ENCODE peak calls at places on chromosomes 12 and 14, in seven cellular contexts. One of them, this sample, is unnamed.

GRCh38 chr12:75048763-75049162 is 160.9 kb downstream of the KCNC2 start:
- DNase-seq in HepG2: no peak
- DNase-seq in non-pigmented ciliary epithelial cell: no peak
- DNase-seq in AG04450: no peak
- DNase-seq in Right ventricle myocardium superior: no peak
- DNase-seq in activated T-cell treated with anti-CD3 and anti-CD28 coated beads for 48 hours: no peak
- DNase-seq in adrenal gland: no peak
- DNase-seq in this sample: no peak

GRCh38 chr12:40622246-40622838 is 69.9 kb upstream of the CNTN1 start:
- DNase-seq in non-pigmented ciliary epithelial cell: peak
- DNase-seq in activated T-cell treated with anti-CD3 and anti-CD28 coated beads for 48 hours: peak
- DNase-seq in HepG2: peak
- DNase-seq in adrenal gland: peak
- DNase-seq in Right ventricle myocardium superior: no peak
- DNase-seq in AG04450: no peak
- DNase-seq in this sample: peak

GRCh38 chr12:124550123-124551089 is 17.0 kb downstream of the NCOR2 start:
- DNase-seq in HepG2: no peak
- DNase-seq in activated T-cell treated with anti-CD3 and anti-CD28 coated beads for 48 hours: no peak
- DNase-seq in AG04450: no peak
- DNase-seq in Right ventricle myocardium superior: no peak
- DNase-seq in adrenal gland: no peak
- DNase-seq in non-pigmented ciliary epithelial cell: no peak
- DNase-seq in this sample: no peak

GRCh38 chr12:108232565-108232964 is 103.5 kb downstream of the WSCD2 start:
- DNase-seq in HepG2: no peak
- DNase-seq in non-pigmented ciliary epithelial cell: no peak
- DNase-seq in adrenal gland: no peak
- DNase-seq in activated T-cell treated with anti-CD3 and anti-CD28 coated beads for 48 hours: no peak
- DNase-seq in Right ventricle myocardium superior: no peak
- DNase-seq in AG04450: no peak
- DNase-seq in this sample: peak

GRCh38 chr14:60241091-60241490 is 7.9 kb upstream of the PPM1A start:
- DNase-seq in non-pigmented ciliary epithelial cell: no peak
- DNase-seq in AG04450: no peak
- DNase-seq in activated T-cell treated with anti-CD3 and anti-CD28 coated beads for 48 hours: no peak
- DNase-seq in Right ventricle myocardium superior: no peak
- DNase-seq in adrenal gland: no peak
- DNase-seq in HepG2: no peak
- DNase-seq in this sample: no peak

GRCh38 chr12:5123921-5124320 is 80.2 kb downstream of the KCNA5 start:
- DNase-seq in AG04450: no peak
- DNase-seq in adrenal gland: no peak
- DNase-seq in Right ventricle myocardium superior: no peak
- DNase-seq in HepG2: no peak
- DNase-seq in activated T-cell treated with anti-CD3 and anti-CD28 coated beads for 48 hours: no peak
- DNase-seq in non-pigmented ciliary epithelial cell: no peak
- DNase-seq in this sample: no peak

GRCh38 chr14:78157855-78158436 is 12.2 kb upstream of the NRXN3 start:
- DNase-seq in HepG2: peak
- DNase-seq in Right ventricle myocardium superior: no peak
- DNase-seq in adrenal gland: peak
- DNase-seq in AG04450: no peak
- DNase-seq in activated T-cell treated with anti-CD3 and anti-CD28 coated beads for 48 hours: no peak
- DNase-seq in non-pigmented ciliary epithelial cell: no peak
- DNase-seq in this sample: peak

GRCh38 chr12:87827638-87828264 is 201.4 kb downstream of the C12orf50 start:
- DNase-seq in AG04450: peak
- DNase-seq in non-pigmented ciliary epithelial cell: no peak
- DNase-seq in adrenal gland: no peak
- DNase-seq in Right ventricle myocardium superior: no peak
- DNase-seq in HepG2: no peak
- DNase-seq in activated T-cell treated with anti-CD3 and anti-CD28 coated beads for 48 hours: no peak
- DNase-seq in this sample: peak

GRCh38 chr12:112664569-112664968 is 127.0 kb upstream of the RPH3A start:
- DNase-seq in HepG2: no peak
- DNase-seq in adrenal gland: no peak
- DNase-seq in non-pigmented ciliary epithelial cell: no peak
- DNase-seq in Right ventricle myocardium superior: no peak
- DNase-seq in activated T-cell treated with anti-CD3 and anti-CD28 coated beads for 48 hours: no peak
- DNase-seq in AG04450: no peak
- DNase-seq in this sample: peak

GRCh38 chr12:10540776-10541205 is 35.1 kb downstream of the EIF2S3B start:
- DNase-seq in non-pigmented ciliary epithelial cell: no peak
- DNase-seq in Right ventricle myocardium superior: no peak
- DNase-seq in HepG2: no peak
- DNase-seq in adrenal gland: no peak
- DNase-seq in activated T-cell treated with anti-CD3 and anti-CD28 coated beads for 48 hours: no peak
- DNase-seq in AG04450: no peak
- DNase-seq in this sample: no peak

GRCh38 chr12:86724716-86725115 is 468.5 kb upstream of the MGAT4C start:
- DNase-seq in Right ventricle myocardium superior: no peak
- DNase-seq in non-pigmented ciliary epithelial cell: peak
- DNase-seq in HepG2: no peak
- DNase-seq in activated T-cell treated with anti-CD3 and anti-CD28 coated beads for 48 hours: no peak
- DNase-seq in adrenal gland: no peak
- DNase-seq in AG04450: peak
- DNase-seq in this sample: no peak

GRCh38 chr12:104750061-104750460 is 208.0 kb downstream of the SLC41A2 start:
- DNase-seq in AG04450: peak
- DNase-seq in non-pigmented ciliary epithelial cell: peak
- DNase-seq in adrenal gland: no peak
- DNase-seq in Right ventricle myocardium superior: no peak
- DNase-seq in HepG2: no peak
- DNase-seq in activated T-cell treated with anti-CD3 and anti-CD28 coated beads for 48 hours: no peak
- DNase-seq in this sample: peak

GRCh38 chr12:127628655-127629054 is 638.3 kb upstream of the TMEM132C start:
- DNase-seq in AG04450: no peak
- DNase-seq in Right ventricle myocardium superior: no peak
- DNase-seq in activated T-cell treated with anti-CD3 and anti-CD28 coated beads for 48 hours: no peak
- DNase-seq in non-pigmented ciliary epithelial cell: peak
- DNase-seq in HepG2: no peak
- DNase-seq in adrenal gland: no peak
- DNase-seq in this sample: no peak

GRCh38 chr12:13799574-13799973 is 181.8 kb downstream of the GRIN2B start:
- DNase-seq in adrenal gland: no peak
- DNase-seq in AG04450: no peak
- DNase-seq in non-pigmented ciliary epithelial cell: no peak
- DNase-seq in activated T-cell treated with anti-CD3 and anti-CD28 coated beads for 48 hours: no peak
- DNase-seq in Right ventricle myocardium superior: no peak
- DNase-seq in HepG2: no peak
- DNase-seq in this sample: no peak

GRCh38 chr14:26255213-26255612 is 342.6 kb downstream of the NOVA1 start:
- DNase-seq in non-pigmented ciliary epithelial cell: no peak
- DNase-seq in HepG2: no peak
- DNase-seq in activated T-cell treated with anti-CD3 and anti-CD28 coated beads for 48 hours: no peak
- DNase-seq in AG04450: no peak
- DNase-seq in Right ventricle myocardium superior: no peak
- DNase-seq in adrenal gland: no peak
- DNase-seq in this sample: no peak

GRCh38 chr14:63551338-63551737 is 8.2 kb upstream of the PPP2R5E start:
- DNase-seq in AG04450: no peak
- DNase-seq in adrenal gland: no peak
- DNase-seq in non-pigmented ciliary epithelial cell: no peak
- DNase-seq in activated T-cell treated with anti-CD3 and anti-CD28 coated beads for 48 hours: no peak
- DNase-seq in HepG2: no peak
- DNase-seq in Right ventricle myocardium superior: no peak
- DNase-seq in this sample: no peak

GRCh38 chr12:77979597-77980250 is 149.0 kb downstream of the NAV3 start:
- DNase-seq in HepG2: no peak
- DNase-seq in AG04450: no peak
- DNase-seq in activated T-cell treated with anti-CD3 and anti-CD28 coated beads for 48 hours: no peak
- DNase-seq in adrenal gland: no peak
- DNase-seq in non-pigmented ciliary epithelial cell: no peak
- DNase-seq in Right ventricle myocardium superior: no peak
- DNase-seq in this sample: no peak

GRCh38 chr14:68297871-68298468 is 478.4 kb downstream of the RAD51B start:
- DNase-seq in AG04450: no peak
- DNase-seq in activated T-cell treated with anti-CD3 and anti-CD28 coated beads for 48 hours: no peak
- DNase-seq in adrenal gland: no peak
- DNase-seq in Right ventricle myocardium superior: no peak
- DNase-seq in HepG2: peak
- DNase-seq in non-pigmented ciliary epithelial cell: no peak
- DNase-seq in this sample: peak

GRCh38 chr14:60724080-60724618 is at the start of gene SIX4:
- DNase-seq in non-pigmented ciliary epithelial cell: no peak
- DNase-seq in activated T-cell treated with anti-CD3 and anti-CD28 coated beads for 48 hours: peak
- DNase-seq in HepG2: peak
- DNase-seq in adrenal gland: peak
- DNase-seq in Right ventricle myocardium superior: peak
- DNase-seq in AG04450: peak
- DNase-seq in this sample: peak

GRCh38 chr12:18439541-18439940 is 178.2 kb downstream of the PIK3C2G start:
- DNase-seq in Right ventricle myocardium superior: no peak
- DNase-seq in AG04450: peak
- DNase-seq in activated T-cell treated with anti-CD3 and anti-CD28 coated beads for 48 hours: no peak
- DNase-seq in non-pigmented ciliary epithelial cell: no peak
- DNase-seq in adrenal gland: no peak
- DNase-seq in HepG2: no peak
- DNase-seq in this sample: no peak

GRCh38 chr14:105067140-105067968 is 2.1 kb upstream of the GPR132 start:
- DNase-seq in AG04450: no peak
- DNase-seq in activated T-cell treated with anti-CD3 and anti-CD28 coated beads for 48 hours: peak
- DNase-seq in Right ventricle myocardium superior: peak
- DNase-seq in adrenal gland: no peak
- DNase-seq in non-pigmented ciliary epithelial cell: no peak
- DNase-seq in HepG2: no peak
- DNase-seq in this sample: no peak

GRCh38 chr12:84793558-84794367 is 118.8 kb downstream of the SLC6A15 start:
- DNase-seq in HepG2: no peak
- DNase-seq in non-pigmented ciliary epithelial cell: no peak
- DNase-seq in adrenal gland: no peak
- DNase-seq in AG04450: no peak
- DNase-seq in Right ventricle myocardium superior: no peak
- DNase-seq in activated T-cell treated with anti-CD3 and anti-CD28 coated beads for 48 hours: no peak
- DNase-seq in this sample: no peak

GRCh38 chr12:63795944-63796343 is 16.2 kb downstream of the RXYLT1 start:
- DNase-seq in activated T-cell treated with anti-CD3 and anti-CD28 coated beads for 48 hours: no peak
- DNase-seq in non-pigmented ciliary epithelial cell: no peak
- DNase-seq in adrenal gland: no peak
- DNase-seq in HepG2: no peak
- DNase-seq in AG04450: no peak
- DNase-seq in Right ventricle myocardium superior: no peak
- DNase-seq in this sample: no peak

GRCh38 chr14:55028066-55028465 is 1.0 kb downstream of the SOCS4 start:
- DNase-seq in Right ventricle myocardium superior: no peak
- DNase-seq in HepG2: no peak
- DNase-seq in AG04450: no peak
- DNase-seq in activated T-cell treated with anti-CD3 and anti-CD28 coated beads for 48 hours: no peak
- DNase-seq in non-pigmented ciliary epithelial cell: no peak
- DNase-seq in adrenal gland: no peak
- DNase-seq in this sample: no peak